ENCODE peak calls at places on chromosomes 4 and X, in four cellular contexts. N, L, M and O are unnamed samples.
A peak's percentile ranks its signal among the peaks of the same experiment; 100 is the strongest.

GRCh38 chrX:51891821-51892551 is 1.4 kb upstream of the MAGED1 start:
- DNase-seq in N (no peak), L (peak; percentile 20), M (no peak), O (no peak)

GRCh38 chr4:55754754-55755350 is 64.7 kb upstream of the EXOC1L start:
- DNase-seq in N (no peak), L (no peak), M (no peak), O (no peak)

GRCh38 chrX:141468940-141469339 is 115.6 kb downstream of the SPANXA1 start:
- DNase-seq in N (no peak), L (no peak), M (no peak), O (no peak)

GRCh38 chr4:54232151-54232688 is 3.1 kb downstream of the PDGFRA start:
- DNase-seq in N (peak; percentile 55), L (no peak), M (no peak), O (no peak)

GRCh38 chrX:55007633-55008032 is 7.5 kb downstream of the APEX2 start:
- DNase-seq in N (no peak), L (no peak), M (no peak), O (no peak)

GRCh38 chrX:67619253-67619652 is 75.4 kb downstream of the AR start:
- DNase-seq in N (no peak), L (no peak), M (no peak), O (no peak)

GRCh38 chrX:154840856-154841255 is 6.4 kb upstream of the SMIM9 start:
- DNase-seq in N (no peak), L (peak; percentile 28), M (no peak), O (no peak)

GRCh38 chr4:2927696-2928075 is 35.5 kb downstream of the NOP14 start:
- DNase-seq in N (peak; percentile 39), L (no peak), M (peak; percentile 16), O (no peak)

GRCh38 chr4:7862561-7863200 is 77.0 kb downstream of the AFAP1 start:
- DNase-seq in N (no peak), L (no peak), M (no peak), O (no peak)

GRCh38 chr4:22312113-22312512 is 203.8 kb downstream of the ADGRA3 start:
- DNase-seq in N (no peak), L (no peak), M (no peak), O (no peak)

GRCh38 chr4:1376391-1376840 is 29.4 kb downstream of the UVSSA start:
- DNase-seq in N (no peak), L (no peak), M (peak; percentile 17), O (no peak)